ENCODE peak calls at places on chromosomes 7 and 10, in nine cellular contexts. One of them, this sample, is unnamed.

GRCh38 chr10:11934262-11934661 is 108.3 kb downstream of the UPF2 start:
- DNase-seq in activated CD4-positive, alpha-beta T cell treated with anti-CD3 and anti-CD28 coated beads, Interleukin-2, amount 50 U/mL, for 48 hours: no peak
- DNase-seq in coronary artery: no peak
- DNase-seq in Daoy: no peak
- DNase-seq in NCI-H1436: no peak
- DNase-seq in uterus: no peak
- DNase-seq in NCI-H1092: no peak
- DNase-seq in right lobe of liver: no peak
- DNase-seq in fibroblast of pulmonary artery: no peak
- DNase-seq in this sample: no peak

GRCh38 chr7:2109936-2110585 is 122.7 kb downstream of the MAD1L1 start:
- DNase-seq in Daoy: peak; percentile 93
- DNase-seq in activated CD4-positive, alpha-beta T cell treated with anti-CD3 and anti-CD28 coated beads, Interleukin-2, amount 50 U/mL, for 48 hours: peak; percentile 81
- DNase-seq in fibroblast of pulmonary artery: peak; percentile 86
- DNase-seq in uterus: no peak
- DNase-seq in NCI-H1436: no peak
- DNase-seq in right lobe of liver: no peak
- DNase-seq in coronary artery: no peak
- DNase-seq in NCI-H1092: no peak
- DNase-seq in this sample: peak; percentile 96

GRCh38 chr7:17421941-17422340 is 123.5 kb downstream of the AHR start:
- DNase-seq in activated CD4-positive, alpha-beta T cell treated with anti-CD3 and anti-CD28 coated beads, Interleukin-2, amount 50 U/mL, for 48 hours: no peak
- DNase-seq in NCI-H1092: no peak
- DNase-seq in right lobe of liver: no peak
- DNase-seq in Daoy: no peak
- DNase-seq in uterus: no peak
- DNase-seq in fibroblast of pulmonary artery: no peak
- DNase-seq in coronary artery: no peak
- DNase-seq in NCI-H1436: no peak
- DNase-seq in this sample: no peak

GRCh38 chr10:77418211-77418640 is 219.4 kb downstream of the KCNMA1 start:
- DNase-seq in NCI-H1436: no peak
- DNase-seq in Daoy: no peak
- DNase-seq in NCI-H1092: no peak
- DNase-seq in activated CD4-positive, alpha-beta T cell treated with anti-CD3 and anti-CD28 coated beads, Interleukin-2, amount 50 U/mL, for 48 hours: no peak
- DNase-seq in uterus: peak; percentile 80
- DNase-seq in right lobe of liver: no peak
- DNase-seq in coronary artery: no peak
- DNase-seq in fibroblast of pulmonary artery: no peak
- DNase-seq in this sample: no peak

GRCh38 chr10:130456616-130457015 is 320.4 kb downstream of the GLRX3 start:
- DNase-seq in right lobe of liver: no peak
- DNase-seq in fibroblast of pulmonary artery: no peak
- DNase-seq in NCI-H1436: no peak
- DNase-seq in Daoy: no peak
- DNase-seq in coronary artery: peak; percentile 47
- DNase-seq in NCI-H1092: no peak
- DNase-seq in uterus: no peak
- DNase-seq in activated CD4-positive, alpha-beta T cell treated with anti-CD3 and anti-CD28 coated beads, Interleukin-2, amount 50 U/mL, for 48 hours: no peak
- DNase-seq in this sample: no peak

GRCh38 chr7:55733584-55733983 is 129.0 kb downstream of the SEPTIN14 start:
- DNase-seq in coronary artery: no peak
- DNase-seq in uterus: no peak
- DNase-seq in fibroblast of pulmonary artery: peak; percentile 6
- DNase-seq in activated CD4-positive, alpha-beta T cell treated with anti-CD3 and anti-CD28 coated beads, Interleukin-2, amount 50 U/mL, for 48 hours: no peak
- DNase-seq in Daoy: no peak
- DNase-seq in right lobe of liver: no peak
- DNase-seq in NCI-H1092: no peak
- DNase-seq in NCI-H1436: no peak
- DNase-seq in this sample: no peak

GRCh38 chr7:106057962-106058901 is 53.9 kb downstream of the SYPL1 start:
- DNase-seq in NCI-H1092: no peak
- DNase-seq in activated CD4-positive, alpha-beta T cell treated with anti-CD3 and anti-CD28 coated beads, Interleukin-2, amount 50 U/mL, for 48 hours: peak; percentile 25
- DNase-seq in coronary artery: peak; percentile 55
- DNase-seq in Daoy: no peak
- DNase-seq in uterus: no peak
- DNase-seq in NCI-H1436: no peak
- DNase-seq in fibroblast of pulmonary artery: no peak
- DNase-seq in right lobe of liver: no peak
- DNase-seq in this sample: no peak

GRCh38 chr7:69635572-69636190 is 37.4 kb downstream of the AUTS2 start:
- DNase-seq in fibroblast of pulmonary artery: peak; percentile 13
- DNase-seq in coronary artery: no peak
- DNase-seq in NCI-H1436: no peak
- DNase-seq in Daoy: no peak
- DNase-seq in right lobe of liver: no peak
- DNase-seq in uterus: no peak
- DNase-seq in NCI-H1092: no peak
- DNase-seq in activated CD4-positive, alpha-beta T cell treated with anti-CD3 and anti-CD28 coated beads, Interleukin-2, amount 50 U/mL, for 48 hours: no peak
- DNase-seq in this sample: no peak

GRCh38 chr7:43377196-43377935 is 205.5 kb upstream of the STK17A start:
- DNase-seq in right lobe of liver: no peak
- DNase-seq in uterus: no peak
- DNase-seq in coronary artery: no peak
- DNase-seq in fibroblast of pulmonary artery: no peak
- DNase-seq in NCI-H1092: no peak
- DNase-seq in NCI-H1436: no peak
- DNase-seq in Daoy: no peak
- DNase-seq in activated CD4-positive, alpha-beta T cell treated with anti-CD3 and anti-CD28 coated beads, Interleukin-2, amount 50 U/mL, for 48 hours: no peak
- DNase-seq in this sample: no peak

GRCh38 chr7:134078991-134079390 is 48.1 kb upstream of the LRGUK start:
- DNase-seq in NCI-H1092: no peak
- DNase-seq in uterus: no peak
- DNase-seq in NCI-H1436: no peak
- DNase-seq in fibroblast of pulmonary artery: no peak
- DNase-seq in right lobe of liver: no peak
- DNase-seq in coronary artery: no peak
- DNase-seq in activated CD4-positive, alpha-beta T cell treated with anti-CD3 and anti-CD28 coated beads, Interleukin-2, amount 50 U/mL, for 48 hours: no peak
- DNase-seq in Daoy: no peak
- DNase-seq in this sample: no peak

GRCh38 chr10:78570633-78571032 is 498.1 kb upstream of the ZMIZ1 start:
- DNase-seq in NCI-H1436: no peak
- DNase-seq in uterus: no peak
- DNase-seq in right lobe of liver: no peak
- DNase-seq in NCI-H1092: no peak
- DNase-seq in activated CD4-positive, alpha-beta T cell treated with anti-CD3 and anti-CD28 coated beads, Interleukin-2, amount 50 U/mL, for 48 hours: no peak
- DNase-seq in Daoy: no peak
- DNase-seq in fibroblast of pulmonary artery: no peak
- DNase-seq in coronary artery: peak; percentile 52
- DNase-seq in this sample: no peak

GRCh38 chr7:18753972-18754610 is 258.5 kb downstream of the HDAC9 start:
- DNase-seq in NCI-H1092: no peak
- DNase-seq in activated CD4-positive, alpha-beta T cell treated with anti-CD3 and anti-CD28 coated beads, Interleukin-2, amount 50 U/mL, for 48 hours: no peak
- DNase-seq in fibroblast of pulmonary artery: peak; percentile 61
- DNase-seq in right lobe of liver: no peak
- DNase-seq in Daoy: peak; percentile 56
- DNase-seq in NCI-H1436: no peak
- DNase-seq in coronary artery: no peak
- DNase-seq in uterus: no peak
- DNase-seq in this sample: peak; percentile 30

GRCh38 chr10:9825491-9826018 is 1192.1 kb upstream of the CELF2 start:
- DNase-seq in NCI-H1436: no peak
- DNase-seq in NCI-H1092: no peak
- DNase-seq in Daoy: peak; percentile 2
- DNase-seq in activated CD4-positive, alpha-beta T cell treated with anti-CD3 and anti-CD28 coated beads, Interleukin-2, amount 50 U/mL, for 48 hours: no peak
- DNase-seq in uterus: no peak
- DNase-seq in coronary artery: no peak
- DNase-seq in fibroblast of pulmonary artery: peak; percentile 43
- DNase-seq in right lobe of liver: no peak
- DNase-seq in this sample: no peak

GRCh38 chr7:108109216-108109908 is 20.8 kb downstream of the LAMB4 start:
- DNase-seq in uterus: no peak
- DNase-seq in NCI-H1436: peak; percentile 16
- DNase-seq in activated CD4-positive, alpha-beta T cell treated with anti-CD3 and anti-CD28 coated beads, Interleukin-2, amount 50 U/mL, for 48 hours: no peak
- DNase-seq in right lobe of liver: no peak
- DNase-seq in Daoy: peak; percentile 42
- DNase-seq in coronary artery: no peak
- DNase-seq in fibroblast of pulmonary artery: peak; percentile 36
- DNase-seq in NCI-H1092: peak; percentile 38
- DNase-seq in this sample: no peak

GRCh38 chr10:7766241-7766640 is 21.6 kb downstream of the KIN start:
- DNase-seq in activated CD4-positive, alpha-beta T cell treated with anti-CD3 and anti-CD28 coated beads, Interleukin-2, amount 50 U/mL, for 48 hours: no peak
- DNase-seq in coronary artery: no peak
- DNase-seq in fibroblast of pulmonary artery: no peak
- DNase-seq in NCI-H1092: no peak
- DNase-seq in uterus: no peak
- DNase-seq in NCI-H1436: no peak
- DNase-seq in Daoy: no peak
- DNase-seq in right lobe of liver: no peak
- DNase-seq in this sample: no peak

GRCh38 chr7:111238891-111239290 is 148.0 kb downstream of the LRRN3 start:
- DNase-seq in NCI-H1436: no peak
- DNase-seq in coronary artery: no peak
- DNase-seq in uterus: no peak
- DNase-seq in NCI-H1092: no peak
- DNase-seq in right lobe of liver: no peak
- DNase-seq in activated CD4-positive, alpha-beta T cell treated with anti-CD3 and anti-CD28 coated beads, Interleukin-2, amount 50 U/mL, for 48 hours: no peak
- DNase-seq in fibroblast of pulmonary artery: peak; percentile 26
- DNase-seq in Daoy: peak; percentile 11
- DNase-seq in this sample: peak; percentile 8

GRCh38 chr10:102384053-102384452 is 11.5 kb upstream of the NFKB2 start:
- DNase-seq in Daoy: no peak
- DNase-seq in NCI-H1092: no peak
- DNase-seq in NCI-H1436: no peak
- DNase-seq in activated CD4-positive, alpha-beta T cell treated with anti-CD3 and anti-CD28 coated beads, Interleukin-2, amount 50 U/mL, for 48 hours: peak; percentile 12
- DNase-seq in coronary artery: no peak
- DNase-seq in right lobe of liver: no peak
- DNase-seq in fibroblast of pulmonary artery: peak; percentile 42
- DNase-seq in uterus: no peak
- DNase-seq in this sample: no peak

GRCh38 chr7:137890449-137890916 is 43.7 kb upstream of the DGKI start:
- DNase-seq in NCI-H1092: no peak
- DNase-seq in fibroblast of pulmonary artery: no peak
- DNase-seq in coronary artery: no peak
- DNase-seq in NCI-H1436: no peak
- DNase-seq in right lobe of liver: no peak
- DNase-seq in uterus: no peak
- DNase-seq in Daoy: no peak
- DNase-seq in activated CD4-positive, alpha-beta T cell treated with anti-CD3 and anti-CD28 coated beads, Interleukin-2, amount 50 U/mL, for 48 hours: no peak
- DNase-seq in this sample: no peak

GRCh38 chr7:1920266-1920681 is 250.2 kb downstream of the ELFN1 start:
- DNase-seq in NCI-H1092: no peak
- DNase-seq in Daoy: no peak
- DNase-seq in right lobe of liver: peak; percentile 29
- DNase-seq in uterus: no peak
- DNase-seq in fibroblast of pulmonary artery: no peak
- DNase-seq in activated CD4-positive, alpha-beta T cell treated with anti-CD3 and anti-CD28 coated beads, Interleukin-2, amount 50 U/mL, for 48 hours: peak; percentile 33
- DNase-seq in NCI-H1436: no peak
- DNase-seq in coronary artery: no peak
- DNase-seq in this sample: no peak

GRCh38 chr10:43409385-43410109 is 561 bp upstream of the HNRNPF start:
- DNase-seq in right lobe of liver: peak; percentile 65
- DNase-seq in NCI-H1092: peak; percentile 29
- DNase-seq in coronary artery: no peak
- DNase-seq in Daoy: no peak
- DNase-seq in uterus: peak; percentile 42
- DNase-seq in NCI-H1436: peak; percentile 56
- DNase-seq in fibroblast of pulmonary artery: no peak
- DNase-seq in activated CD4-positive, alpha-beta T cell treated with anti-CD3 and anti-CD28 coated beads, Interleukin-2, amount 50 U/mL, for 48 hours: peak; percentile 80
- DNase-seq in this sample: no peak

GRCh38 chr10:44066211-44066837 is 318.6 kb downstream of the CXCL12 start:
- DNase-seq in NCI-H1436: no peak
- DNase-seq in right lobe of liver: no peak
- DNase-seq in coronary artery: no peak
- DNase-seq in fibroblast of pulmonary artery: no peak
- DNase-seq in NCI-H1092: no peak
- DNase-seq in Daoy: no peak
- DNase-seq in activated CD4-positive, alpha-beta T cell treated with anti-CD3 and anti-CD28 coated beads, Interleukin-2, amount 50 U/mL, for 48 hours: no peak
- DNase-seq in uterus: no peak
- DNase-seq in this sample: no peak

GRCh38 chr10:112898540-112899395 is 51.3 kb upstream of the TCF7L2 start:
- DNase-seq in fibroblast of pulmonary artery: peak; percentile 59
- DNase-seq in uterus: no peak
- DNase-seq in Daoy: peak; percentile 24
- DNase-seq in NCI-H1436: no peak
- DNase-seq in right lobe of liver: peak; percentile 79
- DNase-seq in NCI-H1092: no peak
- DNase-seq in activated CD4-positive, alpha-beta T cell treated with anti-CD3 and anti-CD28 coated beads, Interleukin-2, amount 50 U/mL, for 48 hours: no peak
- DNase-seq in coronary artery: no peak
- DNase-seq in this sample: no peak

GRCh38 chr10:62083413-62083794 is 181.9 kb downstream of the ARID5B start:
- DNase-seq in activated CD4-positive, alpha-beta T cell treated with anti-CD3 and anti-CD28 coated beads, Interleukin-2, amount 50 U/mL, for 48 hours: no peak
- DNase-seq in coronary artery: no peak
- DNase-seq in fibroblast of pulmonary artery: peak; percentile 72
- DNase-seq in Daoy: peak; percentile 17
- DNase-seq in NCI-H1092: no peak
- DNase-seq in uterus: no peak
- DNase-seq in NCI-H1436: peak; percentile 43
- DNase-seq in right lobe of liver: no peak
- DNase-seq in this sample: no peak

GRCh38 chr7:132402751-132403245 is 173.5 kb downstream of the PLXNA4 start:
- DNase-seq in NCI-H1092: peak; percentile 45
- DNase-seq in activated CD4-positive, alpha-beta T cell treated with anti-CD3 and anti-CD28 coated beads, Interleukin-2, amount 50 U/mL, for 48 hours: no peak
- DNase-seq in fibroblast of pulmonary artery: peak; percentile 41
- DNase-seq in coronary artery: no peak
- DNase-seq in Daoy: peak; percentile 50
- DNase-seq in uterus: peak; percentile 44
- DNase-seq in right lobe of liver: no peak
- DNase-seq in NCI-H1436: no peak
- DNase-seq in this sample: no peak

GRCh38 chr7:98879198-98879988 is 1.1 kb downstream of the TRRAP start:
- DNase-seq in uterus: no peak
- DNase-seq in NCI-H1092: no peak
- DNase-seq in NCI-H1436: peak; percentile 14
- DNase-seq in Daoy: no peak
- DNase-seq in right lobe of liver: peak; percentile 36
- DNase-seq in coronary artery: peak; percentile 79
- DNase-seq in activated CD4-positive, alpha-beta T cell treated with anti-CD3 and anti-CD28 coated beads, Interleukin-2, amount 50 U/mL, for 48 hours: peak; percentile 66
- DNase-seq in fibroblast of pulmonary artery: no peak
- DNase-seq in this sample: peak; percentile 23

GRCh38 chr7:139774376-139774775 is 3.4 kb downstream of the HIPK2 start:
- DNase-seq in right lobe of liver: no peak
- DNase-seq in Daoy: peak; percentile 50
- DNase-seq in NCI-H1092: no peak
- DNase-seq in uterus: no peak
- DNase-seq in coronary artery: no peak
- DNase-seq in activated CD4-positive, alpha-beta T cell treated with anti-CD3 and anti-CD28 coated beads, Interleukin-2, amount 50 U/mL, for 48 hours: no peak
- DNase-seq in fibroblast of pulmonary artery: peak; percentile 50
- DNase-seq in NCI-H1436: no peak
- DNase-seq in this sample: peak; percentile 88

This sample was measured in HT1080.